ENCODE peak calls at places on chromosomes 12 and 14, in eight cellular contexts. One of them, this sample, is unnamed.

GRCh38 chr12:98669751-98670150 is 24.7 kb downstream of the APAF1 start:
- DNase-seq in T-helper 1 cell: no peak
- DNase-seq in stimulated activated CD4-positive, alpha-beta T cell treated with anti-CD3 and anti-CD28 coated beads, Interleukin-2, amount 100 ng/mL, for 24 hours: no peak
- DNase-seq in Calu3: no peak
- DNase-seq in uterus: no peak
- DNase-seq in NCI-H1694: no peak
- DNase-seq in activated CD4-positive, alpha-beta T cell treated with anti-CD3 and anti-CD28 coated beads, Interleukin-2, amount 50 U/mL, for 1 hour: no peak
- DNase-seq in hepatic stellate cell: no peak
- DNase-seq in this sample: no peak

GRCh38 chr14:105091335-105092123 is 26.3 kb upstream of the GPR132 start:
- DNase-seq in T-helper 1 cell: no peak
- DNase-seq in stimulated activated CD4-positive, alpha-beta T cell treated with anti-CD3 and anti-CD28 coated beads, Interleukin-2, amount 100 ng/mL, for 24 hours: no peak
- DNase-seq in Calu3: peak
- DNase-seq in uterus: peak
- DNase-seq in NCI-H1694: peak
- DNase-seq in activated CD4-positive, alpha-beta T cell treated with anti-CD3 and anti-CD28 coated beads, Interleukin-2, amount 50 U/mL, for 1 hour: no peak
- DNase-seq in hepatic stellate cell: no peak
- DNase-seq in this sample: no peak

GRCh38 chr14:22598099-22598895 is at the start of gene ABHD4:
- DNase-seq in T-helper 1 cell: peak
- DNase-seq in stimulated activated CD4-positive, alpha-beta T cell treated with anti-CD3 and anti-CD28 coated beads, Interleukin-2, amount 100 ng/mL, for 24 hours: peak
- DNase-seq in Calu3: peak
- DNase-seq in uterus: peak
- DNase-seq in NCI-H1694: no peak
- DNase-seq in activated CD4-positive, alpha-beta T cell treated with anti-CD3 and anti-CD28 coated beads, Interleukin-2, amount 50 U/mL, for 1 hour: peak
- DNase-seq in hepatic stellate cell: peak
- DNase-seq in this sample: peak

GRCh38 chr14:95703805-95704204 is 10.1 kb downstream of the TCL1A start:
- DNase-seq in T-helper 1 cell: no peak
- DNase-seq in stimulated activated CD4-positive, alpha-beta T cell treated with anti-CD3 and anti-CD28 coated beads, Interleukin-2, amount 100 ng/mL, for 24 hours: no peak
- DNase-seq in Calu3: no peak
- DNase-seq in uterus: no peak
- DNase-seq in NCI-H1694: no peak
- DNase-seq in activated CD4-positive, alpha-beta T cell treated with anti-CD3 and anti-CD28 coated beads, Interleukin-2, amount 50 U/mL, for 1 hour: no peak
- DNase-seq in hepatic stellate cell: no peak
- DNase-seq in this sample: no peak

GRCh38 chr14:22982013-22982476 is 306 bp downstream of the AJUBA start:
- DNase-seq in T-helper 1 cell: no peak
- DNase-seq in stimulated activated CD4-positive, alpha-beta T cell treated with anti-CD3 and anti-CD28 coated beads, Interleukin-2, amount 100 ng/mL, for 24 hours: no peak
- DNase-seq in Calu3: no peak
- DNase-seq in uterus: no peak
- DNase-seq in NCI-H1694: no peak
- DNase-seq in activated CD4-positive, alpha-beta T cell treated with anti-CD3 and anti-CD28 coated beads, Interleukin-2, amount 50 U/mL, for 1 hour: no peak
- DNase-seq in hepatic stellate cell: no peak
- DNase-seq in this sample: peak

GRCh38 chr12:107622005-107622404 is 63.6 kb upstream of the PWP1 start:
- DNase-seq in T-helper 1 cell: no peak
- DNase-seq in stimulated activated CD4-positive, alpha-beta T cell treated with anti-CD3 and anti-CD28 coated beads, Interleukin-2, amount 100 ng/mL, for 24 hours: no peak
- DNase-seq in Calu3: no peak
- DNase-seq in uterus: no peak
- DNase-seq in NCI-H1694: no peak
- DNase-seq in activated CD4-positive, alpha-beta T cell treated with anti-CD3 and anti-CD28 coated beads, Interleukin-2, amount 50 U/mL, for 1 hour: no peak
- DNase-seq in hepatic stellate cell: no peak
- DNase-seq in this sample: no peak

GRCh38 chr14:69046468-69046867 is 67.4 kb upstream of the ACTN1 start:
- DNase-seq in T-helper 1 cell: no peak
- DNase-seq in stimulated activated CD4-positive, alpha-beta T cell treated with anti-CD3 and anti-CD28 coated beads, Interleukin-2, amount 100 ng/mL, for 24 hours: no peak
- DNase-seq in Calu3: no peak
- DNase-seq in uterus: peak
- DNase-seq in NCI-H1694: no peak
- DNase-seq in activated CD4-positive, alpha-beta T cell treated with anti-CD3 and anti-CD28 coated beads, Interleukin-2, amount 50 U/mL, for 1 hour: no peak
- DNase-seq in hepatic stellate cell: no peak
- DNase-seq in this sample: no peak

GRCh38 chr14:26597136-26598080 is at the start of gene NOVA1:
- DNase-seq in T-helper 1 cell: no peak
- DNase-seq in stimulated activated CD4-positive, alpha-beta T cell treated with anti-CD3 and anti-CD28 coated beads, Interleukin-2, amount 100 ng/mL, for 24 hours: no peak
- DNase-seq in Calu3: no peak
- DNase-seq in uterus: peak
- DNase-seq in NCI-H1694: no peak
- DNase-seq in activated CD4-positive, alpha-beta T cell treated with anti-CD3 and anti-CD28 coated beads, Interleukin-2, amount 50 U/mL, for 1 hour: no peak
- DNase-seq in hepatic stellate cell: peak
- DNase-seq in this sample: no peak

GRCh38 chr12:71938728-71939385 is at the start of gene TPH2:
- DNase-seq in T-helper 1 cell: peak
- DNase-seq in stimulated activated CD4-positive, alpha-beta T cell treated with anti-CD3 and anti-CD28 coated beads, Interleukin-2, amount 100 ng/mL, for 24 hours: peak
- DNase-seq in Calu3: peak
- DNase-seq in uterus: no peak
- DNase-seq in NCI-H1694: no peak
- DNase-seq in activated CD4-positive, alpha-beta T cell treated with anti-CD3 and anti-CD28 coated beads, Interleukin-2, amount 50 U/mL, for 1 hour: peak
- DNase-seq in hepatic stellate cell: no peak
- DNase-seq in this sample: peak

GRCh38 chr12:389138-390096 is at the start of gene KDM5A:
- DNase-seq in T-helper 1 cell: peak
- DNase-seq in stimulated activated CD4-positive, alpha-beta T cell treated with anti-CD3 and anti-CD28 coated beads, Interleukin-2, amount 100 ng/mL, for 24 hours: peak
- DNase-seq in Calu3: peak
- DNase-seq in uterus: peak
- DNase-seq in NCI-H1694: no peak
- DNase-seq in activated CD4-positive, alpha-beta T cell treated with anti-CD3 and anti-CD28 coated beads, Interleukin-2, amount 50 U/mL, for 1 hour: peak
- DNase-seq in hepatic stellate cell: peak
- DNase-seq in this sample: peak

GRCh38 chr12:27936196-27936595 is 36.3 kb downstream of the PTHLH start:
- DNase-seq in T-helper 1 cell: no peak
- DNase-seq in stimulated activated CD4-positive, alpha-beta T cell treated with anti-CD3 and anti-CD28 coated beads, Interleukin-2, amount 100 ng/mL, for 24 hours: no peak
- DNase-seq in Calu3: no peak
- DNase-seq in uterus: no peak
- DNase-seq in NCI-H1694: no peak
- DNase-seq in activated CD4-positive, alpha-beta T cell treated with anti-CD3 and anti-CD28 coated beads, Interleukin-2, amount 50 U/mL, for 1 hour: no peak
- DNase-seq in hepatic stellate cell: no peak
- DNase-seq in this sample: no peak

GRCh38 chr14:37202265-37202664 is 4.5 kb downstream of the MIPOL1 start:
- DNase-seq in T-helper 1 cell: no peak
- DNase-seq in stimulated activated CD4-positive, alpha-beta T cell treated with anti-CD3 and anti-CD28 coated beads, Interleukin-2, amount 100 ng/mL, for 24 hours: no peak
- DNase-seq in Calu3: no peak
- DNase-seq in uterus: no peak
- DNase-seq in NCI-H1694: no peak
- DNase-seq in activated CD4-positive, alpha-beta T cell treated with anti-CD3 and anti-CD28 coated beads, Interleukin-2, amount 50 U/mL, for 1 hour: no peak
- DNase-seq in hepatic stellate cell: no peak
- DNase-seq in this sample: no peak

GRCh38 chr12:42482820-42483533 is 106.6 kb downstream of the PRICKLE1 start:
- DNase-seq in T-helper 1 cell: no peak
- DNase-seq in stimulated activated CD4-positive, alpha-beta T cell treated with anti-CD3 and anti-CD28 coated beads, Interleukin-2, amount 100 ng/mL, for 24 hours: peak
- DNase-seq in Calu3: peak
- DNase-seq in uterus: peak
- DNase-seq in NCI-H1694: no peak
- DNase-seq in activated CD4-positive, alpha-beta T cell treated with anti-CD3 and anti-CD28 coated beads, Interleukin-2, amount 50 U/mL, for 1 hour: peak
- DNase-seq in hepatic stellate cell: peak
- DNase-seq in this sample: peak

GRCh38 chr14:68015356-68016242 is 196.0 kb downstream of the RAD51B start:
- DNase-seq in T-helper 1 cell: no peak
- DNase-seq in stimulated activated CD4-positive, alpha-beta T cell treated with anti-CD3 and anti-CD28 coated beads, Interleukin-2, amount 100 ng/mL, for 24 hours: no peak
- DNase-seq in Calu3: no peak
- DNase-seq in uterus: no peak
- DNase-seq in NCI-H1694: no peak
- DNase-seq in activated CD4-positive, alpha-beta T cell treated with anti-CD3 and anti-CD28 coated beads, Interleukin-2, amount 50 U/mL, for 1 hour: no peak
- DNase-seq in hepatic stellate cell: no peak
- DNase-seq in this sample: no peak

GRCh38 chr14:105939810-105940508 is 413.6 kb downstream of the TMEM121 start:
- DNase-seq in T-helper 1 cell: no peak
- DNase-seq in stimulated activated CD4-positive, alpha-beta T cell treated with anti-CD3 and anti-CD28 coated beads, Interleukin-2, amount 100 ng/mL, for 24 hours: peak
- DNase-seq in Calu3: no peak
- DNase-seq in uterus: no peak
- DNase-seq in NCI-H1694: no peak
- DNase-seq in activated CD4-positive, alpha-beta T cell treated with anti-CD3 and anti-CD28 coated beads, Interleukin-2, amount 50 U/mL, for 1 hour: no peak
- DNase-seq in hepatic stellate cell: no peak
- DNase-seq in this sample: no peak

GRCh38 chr14:30874120-30874998 is at the start of gene COCH:
- DNase-seq in T-helper 1 cell: peak
- DNase-seq in stimulated activated CD4-positive, alpha-beta T cell treated with anti-CD3 and anti-CD28 coated beads, Interleukin-2, amount 100 ng/mL, for 24 hours: peak
- DNase-seq in Calu3: peak
- DNase-seq in uterus: no peak
- DNase-seq in NCI-H1694: no peak
- DNase-seq in activated CD4-positive, alpha-beta T cell treated with anti-CD3 and anti-CD28 coated beads, Interleukin-2, amount 50 U/mL, for 1 hour: peak
- DNase-seq in hepatic stellate cell: peak
- DNase-seq in this sample: peak

GRCh38 chr12:92290881-92291280 is 145.2 kb upstream of the BTG1 start:
- DNase-seq in T-helper 1 cell: no peak
- DNase-seq in stimulated activated CD4-positive, alpha-beta T cell treated with anti-CD3 and anti-CD28 coated beads, Interleukin-2, amount 100 ng/mL, for 24 hours: no peak
- DNase-seq in Calu3: no peak
- DNase-seq in uterus: no peak
- DNase-seq in NCI-H1694: no peak
- DNase-seq in activated CD4-positive, alpha-beta T cell treated with anti-CD3 and anti-CD28 coated beads, Interleukin-2, amount 50 U/mL, for 1 hour: no peak
- DNase-seq in hepatic stellate cell: no peak
- DNase-seq in this sample: no peak

GRCh38 chr12:25051583-25052190 is 102.8 kb upstream of the BCAT1 start:
- DNase-seq in T-helper 1 cell: peak
- DNase-seq in stimulated activated CD4-positive, alpha-beta T cell treated with anti-CD3 and anti-CD28 coated beads, Interleukin-2, amount 100 ng/mL, for 24 hours: peak
- DNase-seq in Calu3: no peak
- DNase-seq in uterus: no peak
- DNase-seq in NCI-H1694: no peak
- DNase-seq in activated CD4-positive, alpha-beta T cell treated with anti-CD3 and anti-CD28 coated beads, Interleukin-2, amount 50 U/mL, for 1 hour: peak
- DNase-seq in hepatic stellate cell: no peak
- DNase-seq in this sample: peak

GRCh38 chr14:103801459-103801858 is 45.9 kb downstream of the PPP1R13B start:
- DNase-seq in T-helper 1 cell: no peak
- DNase-seq in stimulated activated CD4-positive, alpha-beta T cell treated with anti-CD3 and anti-CD28 coated beads, Interleukin-2, amount 100 ng/mL, for 24 hours: no peak
- DNase-seq in Calu3: no peak
- DNase-seq in uterus: no peak
- DNase-seq in NCI-H1694: no peak
- DNase-seq in activated CD4-positive, alpha-beta T cell treated with anti-CD3 and anti-CD28 coated beads, Interleukin-2, amount 50 U/mL, for 1 hour: no peak
- DNase-seq in hepatic stellate cell: no peak
- DNase-seq in this sample: no peak

GRCh38 chr12:117030187-117030896 is 68.9 kb downstream of the TESC start:
- DNase-seq in T-helper 1 cell: no peak
- DNase-seq in stimulated activated CD4-positive, alpha-beta T cell treated with anti-CD3 and anti-CD28 coated beads, Interleukin-2, amount 100 ng/mL, for 24 hours: no peak
- DNase-seq in Calu3: no peak
- DNase-seq in uterus: peak
- DNase-seq in NCI-H1694: no peak
- DNase-seq in activated CD4-positive, alpha-beta T cell treated with anti-CD3 and anti-CD28 coated beads, Interleukin-2, amount 50 U/mL, for 1 hour: no peak
- DNase-seq in hepatic stellate cell: no peak
- DNase-seq in this sample: no peak

GRCh38 chr12:114904254-114905003 is 220.5 kb upstream of the TBX3 start:
- DNase-seq in T-helper 1 cell: no peak
- DNase-seq in stimulated activated CD4-positive, alpha-beta T cell treated with anti-CD3 and anti-CD28 coated beads, Interleukin-2, amount 100 ng/mL, for 24 hours: no peak
- DNase-seq in Calu3: no peak
- DNase-seq in uterus: no peak
- DNase-seq in NCI-H1694: no peak
- DNase-seq in activated CD4-positive, alpha-beta T cell treated with anti-CD3 and anti-CD28 coated beads, Interleukin-2, amount 50 U/mL, for 1 hour: no peak
- DNase-seq in hepatic stellate cell: no peak
- DNase-seq in this sample: no peak

GRCh38 chr12:71220295-71220694 is 62.5 kb upstream of the TSPAN8 start:
- DNase-seq in T-helper 1 cell: no peak
- DNase-seq in stimulated activated CD4-positive, alpha-beta T cell treated with anti-CD3 and anti-CD28 coated beads, Interleukin-2, amount 100 ng/mL, for 24 hours: no peak
- DNase-seq in Calu3: no peak
- DNase-seq in uterus: no peak
- DNase-seq in NCI-H1694: no peak
- DNase-seq in activated CD4-positive, alpha-beta T cell treated with anti-CD3 and anti-CD28 coated beads, Interleukin-2, amount 50 U/mL, for 1 hour: no peak
- DNase-seq in hepatic stellate cell: no peak
- DNase-seq in this sample: no peak

GRCh38 chr12:9049520-9050133 is 60.3 kb downstream of the KLRG1 start:
- DNase-seq in T-helper 1 cell: peak
- DNase-seq in stimulated activated CD4-positive, alpha-beta T cell treated with anti-CD3 and anti-CD28 coated beads, Interleukin-2, amount 100 ng/mL, for 24 hours: no peak
- DNase-seq in Calu3: peak
- DNase-seq in uterus: no peak
- DNase-seq in NCI-H1694: peak
- DNase-seq in activated CD4-positive, alpha-beta T cell treated with anti-CD3 and anti-CD28 coated beads, Interleukin-2, amount 50 U/mL, for 1 hour: no peak
- DNase-seq in hepatic stellate cell: peak
- DNase-seq in this sample: no peak

GRCh38 chr12:39807043-39807442 is 187.4 kb upstream of the ABCD2 start:
- DNase-seq in T-helper 1 cell: no peak
- DNase-seq in stimulated activated CD4-positive, alpha-beta T cell treated with anti-CD3 and anti-CD28 coated beads, Interleukin-2, amount 100 ng/mL, for 24 hours: no peak
- DNase-seq in Calu3: no peak
- DNase-seq in uterus: no peak
- DNase-seq in NCI-H1694: peak
- DNase-seq in activated CD4-positive, alpha-beta T cell treated with anti-CD3 and anti-CD28 coated beads, Interleukin-2, amount 50 U/mL, for 1 hour: no peak
- DNase-seq in hepatic stellate cell: peak
- DNase-seq in this sample: no peak

GRCh38 chr12:77324763-77325468 is 259.5 kb upstream of the E2F7 start:
- DNase-seq in T-helper 1 cell: no peak
- DNase-seq in stimulated activated CD4-positive, alpha-beta T cell treated with anti-CD3 and anti-CD28 coated beads, Interleukin-2, amount 100 ng/mL, for 24 hours: no peak
- DNase-seq in Calu3: peak
- DNase-seq in uterus: peak
- DNase-seq in NCI-H1694: peak
- DNase-seq in activated CD4-positive, alpha-beta T cell treated with anti-CD3 and anti-CD28 coated beads, Interleukin-2, amount 50 U/mL, for 1 hour: no peak
- DNase-seq in hepatic stellate cell: peak
- DNase-seq in this sample: peak

GRCh38 chr14:51094282-51094821 is 553 bp downstream of the TRIM9 start:
- DNase-seq in T-helper 1 cell: no peak
- DNase-seq in stimulated activated CD4-positive, alpha-beta T cell treated with anti-CD3 and anti-CD28 coated beads, Interleukin-2, amount 100 ng/mL, for 24 hours: peak
- DNase-seq in Calu3: no peak
- DNase-seq in uterus: no peak
- DNase-seq in NCI-H1694: no peak
- DNase-seq in activated CD4-positive, alpha-beta T cell treated with anti-CD3 and anti-CD28 coated beads, Interleukin-2, amount 50 U/mL, for 1 hour: peak
- DNase-seq in hepatic stellate cell: no peak
- DNase-seq in this sample: peak

GRCh38 chr12:29438752-29439408 is 57.9 kb upstream of the ERGIC2 start:
- DNase-seq in T-helper 1 cell: no peak
- DNase-seq in stimulated activated CD4-positive, alpha-beta T cell treated with anti-CD3 and anti-CD28 coated beads, Interleukin-2, amount 100 ng/mL, for 24 hours: no peak
- DNase-seq in Calu3: no peak
- DNase-seq in uterus: no peak
- DNase-seq in NCI-H1694: no peak
- DNase-seq in activated CD4-positive, alpha-beta T cell treated with anti-CD3 and anti-CD28 coated beads, Interleukin-2, amount 50 U/mL, for 1 hour: no peak
- DNase-seq in hepatic stellate cell: no peak
- DNase-seq in this sample: no peak

GRCh38 chr14:105902131-105902898 is 375.9 kb downstream of the TMEM121 start:
- DNase-seq in T-helper 1 cell: no peak
- DNase-seq in stimulated activated CD4-positive, alpha-beta T cell treated with anti-CD3 and anti-CD28 coated beads, Interleukin-2, amount 100 ng/mL, for 24 hours: no peak
- DNase-seq in Calu3: no peak
- DNase-seq in uterus: no peak
- DNase-seq in NCI-H1694: no peak
- DNase-seq in activated CD4-positive, alpha-beta T cell treated with anti-CD3 and anti-CD28 coated beads, Interleukin-2, amount 50 U/mL, for 1 hour: no peak
- DNase-seq in hepatic stellate cell: no peak
- DNase-seq in this sample: no peak

GRCh38 chr12:130970908-130971233 is 17.2 kb downstream of the ADGRD1 start:
- DNase-seq in T-helper 1 cell: no peak
- DNase-seq in stimulated activated CD4-positive, alpha-beta T cell treated with anti-CD3 and anti-CD28 coated beads, Interleukin-2, amount 100 ng/mL, for 24 hours: no peak
- DNase-seq in Calu3: no peak
- DNase-seq in uterus: no peak
- DNase-seq in NCI-H1694: no peak
- DNase-seq in activated CD4-positive, alpha-beta T cell treated with anti-CD3 and anti-CD28 coated beads, Interleukin-2, amount 50 U/mL, for 1 hour: no peak
- DNase-seq in hepatic stellate cell: no peak
- DNase-seq in this sample: no peak

GRCh38 chr12:76688001-76688400 is 75.9 kb upstream of the ZDHHC17 start:
- DNase-seq in T-helper 1 cell: no peak
- DNase-seq in stimulated activated CD4-positive, alpha-beta T cell treated with anti-CD3 and anti-CD28 coated beads, Interleukin-2, amount 100 ng/mL, for 24 hours: no peak
- DNase-seq in Calu3: no peak
- DNase-seq in uterus: no peak
- DNase-seq in NCI-H1694: no peak
- DNase-seq in activated CD4-positive, alpha-beta T cell treated with anti-CD3 and anti-CD28 coated beads, Interleukin-2, amount 50 U/mL, for 1 hour: no peak
- DNase-seq in hepatic stellate cell: peak
- DNase-seq in this sample: no peak

GRCh38 chr14:91243098-91243483 is 1.4 kb downstream of the GPR68 start:
- DNase-seq in T-helper 1 cell: no peak
- DNase-seq in stimulated activated CD4-positive, alpha-beta T cell treated with anti-CD3 and anti-CD28 coated beads, Interleukin-2, amount 100 ng/mL, for 24 hours: no peak
- DNase-seq in Calu3: no peak
- DNase-seq in uterus: no peak
- DNase-seq in NCI-H1694: no peak
- DNase-seq in activated CD4-positive, alpha-beta T cell treated with anti-CD3 and anti-CD28 coated beads, Interleukin-2, amount 50 U/mL, for 1 hour: no peak
- DNase-seq in hepatic stellate cell: no peak
- DNase-seq in this sample: no peak

GRCh38 chr12:2583642-2584041 is 211.1 kb upstream of the FKBP4 start:
- DNase-seq in T-helper 1 cell: no peak
- DNase-seq in stimulated activated CD4-positive, alpha-beta T cell treated with anti-CD3 and anti-CD28 coated beads, Interleukin-2, amount 100 ng/mL, for 24 hours: no peak
- DNase-seq in Calu3: no peak
- DNase-seq in uterus: no peak
- DNase-seq in NCI-H1694: no peak
- DNase-seq in activated CD4-positive, alpha-beta T cell treated with anti-CD3 and anti-CD28 coated beads, Interleukin-2, amount 50 U/mL, for 1 hour: no peak
- DNase-seq in hepatic stellate cell: no peak
- DNase-seq in this sample: no peak

GRCh38 chr12:50786498-50787231 is 22.8 kb downstream of the ATF1 start:
- DNase-seq in T-helper 1 cell: no peak
- DNase-seq in stimulated activated CD4-positive, alpha-beta T cell treated with anti-CD3 and anti-CD28 coated beads, Interleukin-2, amount 100 ng/mL, for 24 hours: no peak
- DNase-seq in Calu3: peak
- DNase-seq in uterus: no peak
- DNase-seq in NCI-H1694: no peak
- DNase-seq in activated CD4-positive, alpha-beta T cell treated with anti-CD3 and anti-CD28 coated beads, Interleukin-2, amount 50 U/mL, for 1 hour: no peak
- DNase-seq in hepatic stellate cell: peak
- DNase-seq in this sample: no peak

GRCh38 chr12:6204533-6205143 is 4.4 kb downstream of the CD9 start:
- DNase-seq in T-helper 1 cell: no peak
- DNase-seq in stimulated activated CD4-positive, alpha-beta T cell treated with anti-CD3 and anti-CD28 coated beads, Interleukin-2, amount 100 ng/mL, for 24 hours: no peak
- DNase-seq in Calu3: no peak
- DNase-seq in uterus: no peak
- DNase-seq in NCI-H1694: no peak
- DNase-seq in activated CD4-positive, alpha-beta T cell treated with anti-CD3 and anti-CD28 coated beads, Interleukin-2, amount 50 U/mL, for 1 hour: no peak
- DNase-seq in hepatic stellate cell: no peak
- DNase-seq in this sample: no peak

This sample was measured in activated naive CD8-positive, alpha-beta T cell treated with anti-CD3 and anti-CD28 coated beads for 36 hours.